ENCODE peak calls at places on chromosomes 3 and 15, in four cellular contexts. R, K, O and N are unnamed samples.

GRCh38 chr3:89419647-89420141 is 312.3 kb downstream of the EPHA3 start:
- DNase-seq in R (peak), K (no peak), O (no peak), N (no peak)

GRCh38 chr3:158505117-158505516 is 65.9 kb upstream of the MLF1 start:
- DNase-seq in O (no peak), K (no peak), R (no peak), N (no peak)

GRCh38 chr3:50674349-50675178 is at the start of gene DOCK3:
- DNase-seq in R (peak), O (peak), K (peak), N (no peak)

GRCh38 chr3:171219258-171219657 is 192.7 kb upstream of the SLC2A2 start:
- DNase-seq in R (no peak), O (no peak), K (no peak), N (no peak)

GRCh38 chr3:187922704-187923393 is 177.6 kb upstream of the BCL6 start:
- DNase-seq in R (no peak), K (no peak), O (no peak), N (no peak)

GRCh38 chr15:98943609-98944111 is 63.9 kb downstream of the PGPEP1L start:
- DNase-seq in K (peak), O (peak), R (peak), N (no peak)

GRCh38 chr3:194497799-194498575 is 11.2 kb upstream of the ATP13A3 start:
- DNase-seq in R (no peak), K (no peak), O (no peak), N (no peak)

GRCh38 chr3:65371053-65371452 is 667.7 kb downstream of the MAGI1 start:
- DNase-seq in R (peak), O (no peak), K (peak), N (no peak)

GRCh38 chr15:90181781-90182180 is 19.3 kb upstream of the SEMA4B start:
- DNase-seq in K (no peak), R (no peak), O (no peak), N (no peak)

GRCh38 chr15:89664441-89664840 is 9.2 kb upstream of the KIF7 start:
- DNase-seq in K (no peak), R (no peak), O (no peak), N (no peak)

GRCh38 chr15:90400759-90401314 is 12.8 kb downstream of the IQGAP1 start:
- DNase-seq in O (peak), R (peak), K (peak), N (peak)

GRCh38 chr3:60434945-60435344 is 816.3 kb downstream of the FHIT start:
- DNase-seq in O (no peak), K (peak), R (no peak), N (no peak)

GRCh38 chr3:69761896-69762789 is 22.9 kb downstream of the MITF start:
- DNase-seq in O (no peak), K (peak), R (peak), N (no peak)
- H3K4me3 ChIP-seq in O (no peak), K (peak), R (no peak), N (no peak)

GRCh38 chr3:128572644-128573105 is 77.9 kb downstream of the RPN1 start:
- DNase-seq in O (no peak), K (no peak), R (no peak), N (no peak)
- TF ChIP-seq CTCF in O (no peak), K (peak), R (peak), N (peak)

DNA sequence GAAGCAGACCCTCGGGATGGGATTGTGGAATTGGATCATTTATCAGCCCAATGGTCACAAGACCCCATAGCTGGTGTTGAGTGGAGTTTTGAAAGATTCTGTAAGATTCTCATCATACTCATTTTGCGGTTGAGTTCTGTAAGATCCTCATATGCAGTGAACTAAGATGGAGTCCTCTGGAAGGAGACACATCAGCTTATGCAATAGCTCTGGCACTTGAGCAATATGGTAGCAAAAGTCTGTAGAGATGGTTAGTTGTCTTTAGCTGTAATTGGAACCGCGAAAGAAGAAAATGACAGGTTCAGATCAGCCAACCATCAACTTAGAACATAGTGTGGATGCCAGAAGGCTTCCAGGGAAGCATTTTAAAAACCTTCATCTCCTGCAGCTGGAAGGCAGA is 184.5 kb upstream of the TSC22D2 start:
- DNase-seq in O (no peak), K (no peak), R (no peak), N (no peak)
- H3K4me3 ChIP-seq in O (no peak), K (no peak), R (no peak), N (no peak)

GRCh38 chr15:51536965-51537574 is 85.5 kb downstream of the DMXL2 start:
- DNase-seq in K (peak), O (no peak), R (peak), N (no peak)
- TF ChIP-seq CTCF in K (peak), O (peak), R (peak), N (peak)

DNA sequence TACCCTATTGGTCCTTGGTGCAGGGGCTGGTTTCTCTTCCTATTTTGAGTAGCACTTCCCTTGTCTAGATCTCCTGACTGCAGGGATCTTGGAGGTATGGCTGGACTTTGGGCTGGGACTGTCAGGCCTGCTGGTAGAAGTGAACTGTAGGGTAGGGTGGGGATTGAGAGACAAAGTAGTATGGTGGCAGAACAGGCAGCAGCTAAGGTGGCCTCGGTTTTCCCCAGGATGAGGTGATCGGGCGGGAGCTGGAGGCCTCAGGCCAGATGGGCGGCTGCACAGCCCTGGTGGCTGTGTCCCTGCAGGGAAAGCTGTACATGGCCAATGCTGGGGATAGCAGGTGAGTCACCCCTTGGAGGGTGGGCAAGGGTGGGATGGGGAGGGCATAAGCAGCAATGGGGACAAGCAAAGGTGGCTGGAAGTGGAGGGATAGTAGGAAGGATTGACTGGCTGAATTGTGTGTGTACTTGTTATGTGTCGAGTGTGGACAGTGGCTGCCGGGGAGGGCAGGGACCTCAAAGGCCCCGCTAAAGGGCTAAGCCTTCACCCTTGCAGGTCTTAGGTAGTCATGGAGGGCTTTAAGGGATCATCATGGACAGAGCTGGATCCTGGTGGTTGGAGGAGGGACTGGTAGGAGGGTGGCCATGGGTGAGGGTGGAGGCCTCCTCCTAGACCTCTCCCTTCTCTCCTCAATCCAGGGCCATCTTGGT is 2.1 kb downstream of the PPM1M start:
- DNase-seq in R (no peak), O (no peak), K (no peak), N (no peak)
- H3K4me3 ChIP-seq in R (no peak), O (no peak), K (no peak), N (no peak)

GRCh38 chr3:184674626-184675025 is 37.2 kb downstream of the MAGEF1 start:
- DNase-seq in R (no peak), O (no peak), K (no peak), N (no peak)

GRCh38 chr3:184669578-184669977 is 42.3 kb downstream of the MAGEF1 start:
- DNase-seq in R (no peak), K (no peak), O (no peak), N (no peak)

GRCh38 chr3:184672972-184673875 is 38.6 kb downstream of the MAGEF1 start:
- DNase-seq in O (no peak), K (no peak), R (no peak), N (no peak)

GRCh38 chr3:184670091-184670602 is 41.7 kb downstream of the MAGEF1 start:
- DNase-seq in R (no peak), K (no peak), O (no peak), N (no peak)

GRCh38 chr3:184672335-184672734 is 39.5 kb downstream of the MAGEF1 start:
- DNase-seq in O (no peak), R (no peak), K (no peak), N (no peak)
- TF ChIP-seq CTCF in O (no peak), R (no peak), K (no peak), N (no peak)

GRCh38 chr3:108223928-108224327 is 1.7 kb upstream of the IFT57 start:
- DNase-seq in K (peak), R (peak), O (no peak), N (no peak)
- H3K4me3 ChIP-seq in K (no peak), R (no peak), O (no peak), N (no peak)

GRCh38 chr3:3201584-3201983 is 22.1 kb upstream of the CRBN start:
- DNase-seq in K (no peak), R (no peak), O (no peak), N (no peak)

GRCh38 chr3:3192481-3192764 is 12.9 kb upstream of the CRBN start:
- DNase-seq in R (no peak), O (no peak), K (no peak), N (no peak)

GRCh38 chr3:3191675-3192480 is 12.4 kb upstream of the CRBN start:
- DNase-seq in O (no peak), K (peak), R (no peak), N (no peak)

GRCh38 chr3:3200632-3201212 is 21.2 kb upstream of the CRBN start:
- DNase-seq in K (peak), O (peak), R (peak), N (peak)

DNA sequence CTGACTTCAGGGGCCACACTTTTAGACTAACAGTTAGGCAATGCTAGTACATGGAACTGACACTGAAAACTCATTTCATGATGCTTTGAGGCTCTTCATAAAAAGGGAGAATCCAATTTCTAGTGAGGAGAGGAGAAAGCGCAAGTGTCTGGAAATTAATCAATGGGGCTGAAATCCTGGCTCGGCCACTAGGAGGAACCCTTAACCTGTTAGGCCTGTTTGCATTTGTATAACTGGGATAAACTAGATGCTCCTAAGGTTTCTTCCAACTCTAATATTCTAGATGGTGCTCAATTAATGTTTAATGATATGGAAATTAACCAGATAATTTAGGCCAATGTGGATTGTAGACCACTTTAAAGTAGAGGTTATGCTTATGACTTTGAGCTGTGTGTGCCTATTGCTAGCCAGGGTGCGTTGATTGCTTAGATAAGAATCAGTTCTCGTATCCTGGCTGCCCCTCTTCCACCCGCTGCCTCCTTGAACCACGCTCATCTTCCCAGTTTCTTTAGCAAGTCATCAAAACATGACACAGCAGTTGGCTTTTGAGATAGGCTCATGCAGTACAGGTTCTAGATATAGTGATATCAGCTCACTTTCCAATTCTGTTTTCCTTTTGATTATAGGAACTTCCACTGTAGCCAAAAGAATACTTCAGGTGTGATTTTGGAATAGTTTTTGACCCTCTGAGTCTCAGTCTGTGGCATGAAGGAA is 16.8 kb upstream of the CRBN start:
- DNase-seq in R (no peak), K (peak), O (no peak), N (no peak)
- TF ChIP-seq CTCF in R (peak), K (peak), O (peak), N (peak)

GRCh38 chr3:53844262-53845102 is 1.7 kb downstream of the CHDH start:
- DNase-seq in R (no peak), O (peak), K (no peak), N (no peak)

GRCh38 chr3:53841296-53841695 is 4.9 kb downstream of the CHDH start:
- DNase-seq in K (no peak), R (no peak), O (peak), N (no peak)

GRCh38 chr3:53845103-53845880 is 927 bp downstream of the CHDH start:
- DNase-seq in K (peak), O (peak), R (peak), N (no peak)

GRCh38 chr3:53842436-53843194 is 3.6 kb downstream of the CHDH start:
- DNase-seq in K (peak), O (peak), R (no peak), N (no peak)

DNA sequence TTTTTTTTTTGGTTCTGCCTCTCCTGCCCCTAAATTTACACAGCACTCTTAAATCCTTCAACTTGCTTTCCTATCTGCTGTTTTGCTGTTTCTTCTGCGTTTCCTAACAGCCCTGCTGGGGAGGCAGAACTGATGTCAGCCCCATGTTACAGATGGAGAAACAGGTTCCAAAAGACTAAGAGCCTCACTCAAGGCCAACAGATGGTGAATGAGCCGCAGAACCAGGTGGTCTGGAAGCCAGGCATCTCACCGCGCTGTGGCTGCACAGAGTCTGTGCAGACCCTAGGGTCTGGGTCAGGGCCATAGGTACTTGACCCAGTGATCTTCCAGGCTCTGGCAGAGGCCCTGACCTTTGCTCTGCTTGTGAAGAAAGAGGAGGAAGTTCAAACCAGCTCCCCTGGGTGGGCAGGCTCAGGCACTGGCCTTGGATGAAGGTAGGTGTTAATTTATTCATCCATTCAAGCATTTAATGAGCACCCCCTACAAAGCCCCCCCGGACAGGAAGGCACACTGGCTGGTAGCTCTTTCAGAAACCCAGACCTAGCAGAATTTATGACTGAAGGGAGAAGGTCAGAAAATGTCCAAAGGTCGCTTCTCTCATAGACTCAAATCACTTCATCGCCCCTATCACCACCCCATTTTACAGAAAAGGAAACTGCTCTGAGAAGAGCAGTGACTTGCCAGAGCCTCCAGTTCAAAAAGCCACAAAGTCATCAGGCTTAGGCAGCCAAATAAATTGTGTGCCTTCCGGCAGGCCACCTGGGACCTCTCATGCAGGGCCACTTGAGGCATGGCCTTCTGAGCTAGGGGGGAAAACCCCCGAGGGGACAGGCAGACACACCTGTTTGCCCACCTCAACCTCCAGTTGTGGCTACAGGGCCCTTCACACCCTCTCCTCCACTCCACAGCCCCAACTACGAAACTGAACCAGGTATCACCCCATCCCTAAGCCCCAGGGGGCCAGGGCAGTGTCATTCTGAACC is 2.7 kb downstream of the CHDH start:
- DNase-seq in O (peak), R (no peak), K (no peak), N (no peak)
- H3K4me3 ChIP-seq in O (no peak), R (no peak), K (no peak), N (no peak)